ENCODE peak calls at places on chromosomes 1 and 21, in four cellular contexts. P is GM19239, N is testis, D is AML-193. Q is an unnamed sample.

GRCh38 chr1:113429461-113430153 is 39.3 kb downstream of the MAGI3 start:
- DNase-seq in N (no peak), D (no peak), P (no peak), Q (no peak)

GRCh38 chr1:47767741-47768100 is 229.5 kb downstream of the TRABD2B start:
- DNase-seq in P (no peak), N (no peak), D (no peak), Q (no peak)

GRCh38 chr1:183363967-183364366 is 54.2 kb downstream of the NMNAT2 start:
- DNase-seq in N (no peak), D (peak; percentile 94), P (no peak), Q (peak; percentile 78)

GRCh38 chr1:58839871-58840835 is 56.3 kb upstream of the JUN start:
- DNase-seq in N (no peak), P (no peak), D (no peak), Q (no peak)

GRCh38 chr1:223258751-223259177 is 105.2 kb downstream of the SUSD4 start:
- DNase-seq in P (no peak), D (no peak), N (no peak), Q (no peak)

GRCh38 chr1:154478639-154479038 is 23.4 kb upstream of the TDRD10 start:
- DNase-seq in P (no peak), D (peak; percentile 78), N (no peak), Q (peak; percentile 82)

GRCh38 chr1:167548059-167548932 is 5.3 kb downstream of the CREG1 start:
- DNase-seq in P (no peak), D (peak; percentile 90), N (no peak), Q (peak; percentile 85)

GRCh38 chr1:14334336-14335176 is 263.9 kb upstream of the KAZN start:
- DNase-seq in N (no peak), D (no peak), P (no peak), Q (no peak)

GRCh38 chr1:156310962-156311361 is 11.9 kb upstream of the VHLL start:
- DNase-seq in N (no peak), P (no peak), D (no peak), Q (peak; percentile 89)

GRCh38 chr1:180171691-180172090 is 17.0 kb downstream of the QSOX1 start:
- DNase-seq in D (no peak), P (no peak), N (no peak), Q (no peak)

GRCh38 chr1:41416552-41417334 is 55.5 kb downstream of the FOXO6 start:
- DNase-seq in P (peak; percentile 90), N (peak; percentile 60), D (peak; percentile 34), Q (peak; percentile 52)

GRCh38 chr1:224670506-224670905 is 54.4 kb downstream of the CNIH3 start:
- DNase-seq in P (no peak), D (no peak), N (no peak), Q (no peak)

GRCh38 chr21:34693192-34693810 is 24.5 kb downstream of the CLIC6 start:
- DNase-seq in P (no peak), N (peak; percentile 68), D (peak; percentile 61), Q (no peak)

GRCh38 chr1:208172389-208173140 is 71.6 kb downstream of the PLXNA2 start:
- DNase-seq in P (no peak), D (no peak), N (no peak), Q (no peak)

GRCh38 chr1:43307458-43308158 is 6.8 kb downstream of the TIE1 start:
- DNase-seq in N (no peak), D (no peak), P (no peak), Q (no peak)

GRCh38 chr1:81449786-81450185 is 350.9 kb upstream of the ADGRL2 start:
- DNase-seq in N (no peak), D (no peak), P (no peak), Q (no peak)

GRCh38 chr1:204073837-204074273 is 940 bp downstream of the SOX13 start:
- DNase-seq in N (peak; percentile 55), D (no peak), P (no peak), Q (no peak)

GRCh38 chr1:26998319-26999300 is 5.1 kb downstream of the TRNP1 start:
- DNase-seq in P (no peak), D (no peak), N (no peak), Q (no peak)

GRCh38 chr1:119045091-119045746 is 57.1 kb upstream of the TBX15 start:
- DNase-seq in P (no peak), N (no peak), D (no peak), Q (no peak)

GRCh38 chr1:53951697-53952096 is 5.5 kb downstream of the LRRC42 start:
- DNase-seq in N (no peak), D (no peak), P (no peak), Q (no peak)

GRCh38 chr1:24186993-24187790 is at the start of gene IFNLR1:
- DNase-seq in D (no peak), N (peak; percentile 56), P (peak; percentile 56), Q (no peak)

GRCh38 chr1:37476460-37477197 is 2.2 kb downstream of the ZC3H12A start:
- DNase-seq in N (peak; percentile 76), D (no peak), P (no peak), Q (no peak)

GRCh38 chr1:111789077-111789476 is 33.4 kb downstream of the DDX20 start:
- DNase-seq in N (no peak), D (no peak), P (no peak), Q (peak; percentile 13)

GRCh38 chr1:164587617-164588367 is 28.8 kb downstream of the PBX1 start:
- DNase-seq in N (no peak), P (no peak), D (no peak), Q (no peak)

GRCh38 chr1:6251233-6251632 is 7.3 kb downstream of the HES3 start:
- DNase-seq in D (no peak), P (no peak), N (no peak), Q (no peak)

GRCh38 chr1:200899954-200900867 is 5.5 kb downstream of the INAVA start:
- DNase-seq in P (no peak), N (no peak), D (no peak), Q (no peak)

GRCh38 chr1:232127190-232127589 is 500.6 kb downstream of the DISC1 start:
- DNase-seq in P (no peak), D (no peak), N (no peak), Q (no peak)

GRCh38 chr1:62515055-62515454 is 78.2 kb downstream of the USP1 start:
- DNase-seq in D (peak; percentile 86), P (no peak), N (no peak), Q (peak; percentile 75)

GRCh38 chr1:53380296-53380695 is 52.4 kb upstream of the LRP8 start:
- DNase-seq in P (no peak), D (no peak), N (peak; percentile 95), Q (no peak)

GRCh38 chr1:192251735-192252134 is 65.1 kb upstream of the RGS21 start:
- DNase-seq in P (no peak), N (no peak), D (no peak), Q (no peak)

GRCh38 chr1:109643385-109644230 is 12.3 kb upstream of the GSTM4 start:
- DNase-seq in P (peak; percentile 73), D (peak; percentile 55), N (peak; percentile 87), Q (no peak)

GRCh38 chr1:244102051-244102450 is 51.0 kb downstream of the ZBTB18 start:
- DNase-seq in D (no peak), N (no peak), P (no peak), Q (no peak)

GRCh38 chr1:211639500-211640361 is 35.7 kb downstream of the NEK2 start:
- DNase-seq in D (no peak), N (no peak), P (no peak), Q (no peak)

Q was measured in HL-60.